ENCODE peak calls at places on chromosomes 13 and 19, in four cellular contexts. J is GM12878, F is HepG2, G is K562. Y is an unnamed sample. For H3K9me3, the result is how much of the 10 kb centered on the place peaks cover.

GRCh38 chr13:42812311-42812710 is 30.9 kb downstream of the FAM216B start:
- DNase-seq in J (no peak), F (no peak), G (no peak), Y (no peak)

GRCh38 chr13:23796546-23796945 is 92.7 kb downstream of the MIPEP start:
- DNase-seq in J (no peak), F (peak), G (no peak), Y (no peak)

GRCh38 chr13:107650081-107650701 is 565.1 kb downstream of the LIG4 start:
- DNase-seq in J (no peak), F (peak), G (peak), Y (no peak)

GRCh38 chr13:106314417-106314816 is 221.0 kb downstream of the EFNB2 start:
- DNase-seq in J (no peak), F (no peak), G (no peak), Y (no peak)

GRCh38 chr19:19460761-19461265 is 54.5 kb downstream of the TSSK6 start:
- DNase-seq in J (no peak), F (no peak), G (no peak), Y (no peak)

GRCh38 chr19:10946964-10947657 is 13.7 kb upstream of the SMARCA4 start:
- DNase-seq in J (no peak), F (no peak), G (no peak), Y (no peak)

GRCh38 chr13:27709779-27710178 is 82.5 kb upstream of the GSX1 start:
- DNase-seq in J (no peak), F (peak), G (no peak), Y (no peak)

GRCh38 chr13:30895773-30896172 is 10.3 kb upstream of the MEDAG start:
- DNase-seq in J (no peak), F (no peak), G (no peak), Y (no peak)

GRCh38 chr19:54517483-54517882 is 14.9 kb downstream of the LAIR2 start:
- DNase-seq in J (no peak), F (peak), G (peak), Y (peak)

GRCh38 chr13:69657676-69658075 is 449.9 kb upstream of the ATXN8OS start:
- DNase-seq in J (no peak), F (no peak), G (no peak), Y (no peak)

GRCh38 chr19:45507864-45508680 is 793 bp downstream of the VASP start:
- DNase-seq in J (no peak), F (no peak), G (peak), Y (no peak)

GRCh38 chr19:50534478-50534877 is 20.8 kb upstream of the ASPDH start:
- DNase-seq in J (no peak), F (no peak), G (no peak), Y (no peak)

GRCh38 chr13:72565893-72566292 is 161.5 kb downstream of the MZT1 start:
- DNase-seq in J (no peak), F (peak), G (no peak), Y (peak)

GRCh38 chr19:42352216-42352892 is 26.9 kb downstream of the MEGF8 start:
- DNase-seq in J (no peak), F (no peak), G (no peak), Y (peak)
- H3K9me3 ChIP-seq in J (under half), F (under half), G (under half), Y (under half)

DNA sequence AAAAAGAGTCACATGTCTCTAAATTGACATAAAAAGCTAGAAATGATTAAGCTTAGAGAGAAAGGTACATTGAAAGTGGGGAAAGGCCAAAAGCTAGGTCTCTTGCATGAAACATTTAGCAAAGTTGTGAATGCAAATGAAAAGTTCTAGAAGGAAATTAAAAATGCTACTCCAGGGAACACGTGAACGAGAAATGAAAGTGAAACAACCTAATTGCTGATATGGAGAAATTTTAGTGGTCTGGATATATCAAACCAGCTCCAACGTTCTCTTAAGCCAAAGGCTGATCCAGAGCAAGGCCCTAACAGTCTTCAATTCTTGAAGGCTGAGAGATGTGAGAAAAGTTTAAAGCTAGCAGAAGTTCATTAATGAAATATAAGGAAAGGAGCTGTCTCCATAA is 419.8 kb downstream of the SLITRK6 start:
- DNase-seq in J (no peak), F (no peak), G (no peak), Y (no peak)
- TF ChIP-seq POLR2AphosphoS2 in J (no peak), F (no peak), G (no peak), Y (no peak)

DNA sequence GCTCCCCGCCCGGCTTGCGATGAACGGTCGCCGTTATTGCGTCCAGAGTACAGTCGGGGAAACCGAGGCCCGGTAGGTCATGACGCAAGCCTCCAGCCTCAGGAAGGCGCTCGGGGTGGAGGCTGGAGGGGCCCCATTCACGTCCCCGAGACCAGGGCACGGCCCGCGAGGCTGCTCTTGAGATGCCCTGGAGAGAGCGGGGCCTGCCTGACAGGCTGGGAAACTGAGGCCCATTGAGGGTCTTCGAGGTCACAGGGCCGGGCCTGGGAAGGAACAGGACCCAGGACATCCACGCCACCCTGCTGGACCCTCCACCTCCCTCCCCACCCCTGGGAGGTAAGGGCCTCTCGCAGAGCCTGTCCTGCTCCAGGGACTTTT is 367 bp downstream of the NDUFS7 start:
- DNase-seq in J (no peak), F (no peak), G (no peak), Y (no peak)
- H3K27ac ChIP-seq in J (peak), F (peak), G (peak), Y (peak)

GRCh38 chr19:56964526-56964925 is 124.0 kb upstream of the PEG3 start:
- DNase-seq in J (no peak), F (no peak), G (no peak), Y (no peak)
- H3K9me3 ChIP-seq in J (under half), F (under half), G (under half), Y (under half)

DNA sequence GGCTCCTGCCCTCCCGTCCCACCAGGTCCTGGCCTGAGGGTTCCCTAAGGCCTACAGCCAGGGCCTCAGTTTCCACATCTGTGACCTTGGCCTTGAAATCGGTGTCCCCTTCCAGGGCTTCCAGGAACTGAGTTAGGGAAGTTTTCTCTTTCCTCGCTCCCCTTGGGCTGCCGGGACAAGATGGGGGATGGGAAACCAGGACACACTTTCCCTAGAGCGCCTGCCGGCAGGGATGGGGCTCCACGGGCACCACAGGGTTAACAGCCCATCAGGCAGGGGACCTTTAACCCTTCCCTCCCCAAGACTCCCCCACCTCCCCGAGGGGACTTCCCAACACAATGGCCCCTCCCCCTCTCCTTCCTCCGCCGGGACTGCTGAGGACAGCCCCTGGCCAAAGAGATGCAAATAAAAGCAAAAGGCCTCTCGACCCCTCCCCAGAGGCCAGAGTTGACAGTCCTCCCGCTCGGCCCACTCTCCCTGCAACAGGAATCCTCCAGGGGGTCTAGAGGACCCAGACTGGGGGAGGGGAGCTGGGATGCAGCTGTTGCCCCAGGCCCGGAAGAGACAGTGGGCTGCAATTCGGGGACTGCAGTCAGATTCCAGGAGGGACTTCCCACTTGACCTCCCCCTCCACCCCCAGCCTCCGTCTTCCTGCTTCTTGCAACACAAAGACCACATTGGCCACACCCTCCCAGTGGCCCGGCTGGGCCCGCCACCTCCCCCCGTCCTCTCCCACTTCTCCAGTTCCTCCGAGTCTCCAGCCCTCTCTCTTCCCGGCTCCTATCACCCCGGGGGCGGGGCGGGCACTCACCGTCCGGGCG is 3.4 kb downstream of the BBC3 start:
- DNase-seq in J (peak), F (peak), G (peak), Y (peak)
- TF ChIP-seq POLR2AphosphoS2 in J (no peak), F (no peak), G (no peak), Y (peak)

GRCh38 chr13:83538636-83539035 is 343.6 kb downstream of the SLITRK1 start:
- DNase-seq in J (no peak), F (no peak), G (no peak), Y (no peak)

GRCh38 chr13:83531022-83531421 is 351.3 kb downstream of the SLITRK1 start:
- DNase-seq in J (no peak), F (no peak), G (no peak), Y (no peak)

GRCh38 chr13:83536153-83536552 is 346.1 kb downstream of the SLITRK1 start:
- DNase-seq in J (no peak), F (no peak), G (no peak), Y (no peak)

GRCh38 chr13:83536941-83537340 is 345.3 kb downstream of the SLITRK1 start:
- DNase-seq in J (no peak), F (no peak), G (no peak), Y (no peak)

DNA sequence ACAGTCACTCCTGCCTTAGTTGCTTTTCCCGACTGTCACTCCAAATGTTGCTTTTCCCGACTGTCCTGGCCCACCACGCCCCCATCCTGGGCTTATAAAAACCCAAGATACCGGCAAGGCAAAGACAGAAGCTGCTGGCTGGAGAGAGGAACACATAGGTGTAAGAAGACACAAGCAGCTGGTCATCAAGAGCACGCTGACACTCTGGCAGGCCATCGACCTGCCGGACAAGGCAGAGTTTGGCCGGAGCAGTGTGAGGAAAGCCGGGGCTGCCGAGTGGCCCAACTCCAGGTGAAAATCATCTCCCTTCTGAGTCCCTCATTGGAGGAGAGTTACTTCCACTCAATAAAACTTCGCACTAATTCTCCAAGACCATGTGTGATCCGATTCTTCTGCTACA is 349.5 kb downstream of the SLITRK1 start:
- DNase-seq in J (no peak), F (no peak), G (no peak), Y (no peak)
- H3K27ac ChIP-seq in J (no peak), F (no peak), G (no peak), Y (no peak)

GRCh38 chr13:19158006-19158405 is 23.6 kb downstream of the TUBA3C start:
- DNase-seq in J (no peak), F (no peak), G (no peak), Y (no peak)

GRCh38 chr13:19158526-19158925 is 23.1 kb downstream of the TUBA3C start:
- DNase-seq in J (no peak), F (no peak), G (no peak), Y (no peak)

GRCh38 chr13:19156013-19156825 is 25.4 kb downstream of the TUBA3C start:
- DNase-seq in J (no peak), F (no peak), G (no peak), Y (no peak)

GRCh38 chr13:19159181-19159580 is 22.4 kb downstream of the TUBA3C start:
- DNase-seq in J (no peak), F (no peak), G (no peak), Y (no peak)

GRCh38 chr13:19157461-19157860 is 24.2 kb downstream of the TUBA3C start:
- DNase-seq in J (no peak), F (no peak), G (no peak), Y (no peak)
- H3K9me3 ChIP-seq in J (under half), F (under half), G (under half), Y (under half)

DNA sequence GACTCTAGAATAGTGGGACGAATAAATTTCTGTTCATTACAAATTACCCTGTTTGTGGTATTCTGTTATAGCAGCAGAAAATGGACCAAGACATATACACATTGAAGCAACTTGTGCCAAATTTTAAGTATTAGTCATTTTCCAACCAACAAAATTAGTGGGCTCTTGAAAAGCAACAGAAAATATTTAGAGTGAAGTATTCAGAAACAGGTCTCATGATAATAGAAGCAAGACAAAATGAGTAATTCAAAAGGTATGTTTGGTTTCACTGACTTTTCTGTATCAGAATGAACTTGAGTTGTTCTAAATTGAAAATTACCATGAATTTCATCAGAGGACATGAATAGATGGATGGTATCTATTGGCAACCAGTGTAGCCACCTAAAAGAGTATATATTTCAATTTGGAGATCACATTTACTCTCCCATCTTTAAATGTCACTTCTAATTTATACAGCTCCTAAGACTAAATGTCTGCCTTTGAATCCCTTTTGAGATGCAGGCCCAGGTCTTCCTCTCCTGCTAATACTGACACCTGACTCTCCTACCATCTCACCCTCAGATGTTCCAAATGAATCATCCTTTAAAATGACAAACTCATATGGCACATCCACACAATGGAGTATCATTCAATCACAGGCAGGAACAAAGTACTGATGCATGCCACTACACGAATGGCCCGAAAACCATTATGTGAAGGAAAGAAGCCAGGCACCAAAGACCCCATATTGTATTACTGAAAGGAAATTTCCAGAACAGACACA is 40.7 kb upstream of the DOCK9 start:
- DNase-seq in J (no peak), F (no peak), G (no peak), Y (no peak)
- TF ChIP-seq POLR2AphosphoS2 in J (no peak), F (no peak), G (no peak), Y (no peak)

GRCh38 chr19:30879225-30879624 is 470.0 kb downstream of the TSHZ3 start:
- DNase-seq in J (no peak), F (no peak), G (no peak), Y (no peak)
- H3K27ac ChIP-seq in J (no peak), F (no peak), G (no peak), Y (no peak)

GRCh38 chr19:20565321-20566018 is at the start of gene ZNF737:
- DNase-seq in J (peak), F (peak), G (peak), Y (peak)
- H3K9me3 ChIP-seq in J (under half), F (under half), G (under half), Y (under half)

Y was measured in A549.